ENCODE peak calls at places on chromosomes 1 and 21, in seven cellular contexts. One of them, this sample, is unnamed.

GRCh38 chr1:166915941-166916340 is 39.9 kb upstream of the TADA1 start:
- DNase-seq in neuronal stem cell: no peak
- DNase-seq in HepG2: no peak
- DNase-seq in OCI-LY7: no peak
- DNase-seq in mammary epithelial cell: peak; percentile 19
- DNase-seq in DND-41: no peak
- DNase-seq in H9: peak; percentile 42
- DNase-seq in this sample: no peak

GRCh38 chr1:87335175-87335992 is 6.7 kb downstream of the LMO4 start:
- DNase-seq in OCI-LY7: peak; percentile 77
- DNase-seq in neuronal stem cell: no peak
- DNase-seq in mammary epithelial cell: peak; percentile 42
- DNase-seq in H9: peak; percentile 52
- DNase-seq in HepG2: peak; percentile 9
- DNase-seq in DND-41: no peak
- DNase-seq in this sample: peak; percentile 38

GRCh38 chr1:81876901-81877750 is 76.4 kb downstream of the ADGRL2 start:
- DNase-seq in mammary epithelial cell: peak; percentile 64
- DNase-seq in HepG2: no peak
- DNase-seq in H9: no peak
- DNase-seq in DND-41: no peak
- DNase-seq in OCI-LY7: no peak
- DNase-seq in neuronal stem cell: no peak
- DNase-seq in this sample: no peak

GRCh38 chr1:210262167-210262896 is 29.7 kb downstream of the SERTAD4 start:
- DNase-seq in mammary epithelial cell: peak; percentile 72
- DNase-seq in OCI-LY7: no peak
- DNase-seq in HepG2: peak; percentile 32
- DNase-seq in H9: no peak
- DNase-seq in DND-41: no peak
- DNase-seq in neuronal stem cell: no peak
- DNase-seq in this sample: no peak

GRCh38 chr1:18351735-18352134 is 129.0 kb upstream of the KLHDC7A start:
- DNase-seq in H9: peak; percentile 48
- DNase-seq in OCI-LY7: no peak
- DNase-seq in DND-41: no peak
- DNase-seq in neuronal stem cell: no peak
- DNase-seq in mammary epithelial cell: no peak
- DNase-seq in HepG2: no peak
- DNase-seq in this sample: no peak

GRCh38 chr1:99441234-99442095 is 177.2 kb downstream of the PLPPR4 start:
- DNase-seq in DND-41: peak; percentile 73
- DNase-seq in mammary epithelial cell: peak; percentile 34
- DNase-seq in H9: no peak
- DNase-seq in neuronal stem cell: no peak
- DNase-seq in HepG2: no peak
- DNase-seq in OCI-LY7: no peak
- DNase-seq in this sample: no peak

GRCh38 chr1:6732942-6733341 is 31.3 kb upstream of the DNAJC11 start:
- DNase-seq in neuronal stem cell: no peak
- DNase-seq in mammary epithelial cell: no peak
- DNase-seq in DND-41: no peak
- DNase-seq in H9: no peak
- DNase-seq in HepG2: no peak
- DNase-seq in OCI-LY7: no peak
- DNase-seq in this sample: no peak

GRCh38 chr1:75130312-75130677 is 3.9 kb upstream of the LHX8 start:
- DNase-seq in DND-41: no peak
- DNase-seq in neuronal stem cell: peak; percentile 40
- DNase-seq in H9: peak; percentile 50
- DNase-seq in mammary epithelial cell: no peak
- DNase-seq in OCI-LY7: no peak
- DNase-seq in HepG2: no peak
- DNase-seq in this sample: no peak

GRCh38 chr1:234851450-234852438 is 241.8 kb upstream of the IRF2BP2 start:
- DNase-seq in H9: no peak
- DNase-seq in HepG2: no peak
- DNase-seq in OCI-LY7: peak; percentile 71
- DNase-seq in mammary epithelial cell: no peak
- DNase-seq in DND-41: no peak
- DNase-seq in neuronal stem cell: no peak
- DNase-seq in this sample: no peak

GRCh38 chr1:218851601-218852000 is 322.1 kb upstream of the LYPLAL1 start:
- DNase-seq in mammary epithelial cell: no peak
- DNase-seq in OCI-LY7: no peak
- DNase-seq in HepG2: no peak
- DNase-seq in DND-41: no peak
- DNase-seq in H9: no peak
- DNase-seq in neuronal stem cell: no peak
- DNase-seq in this sample: no peak

GRCh38 chr1:118225471-118225870 is 40.4 kb upstream of the SPAG17 start:
- DNase-seq in OCI-LY7: no peak
- DNase-seq in DND-41: no peak
- DNase-seq in neuronal stem cell: no peak
- DNase-seq in H9: no peak
- DNase-seq in HepG2: no peak
- DNase-seq in mammary epithelial cell: no peak
- DNase-seq in this sample: no peak

GRCh38 chr1:6096243-6097116 is 50.8 kb downstream of the KCNAB2 start:
- DNase-seq in DND-41: no peak
- DNase-seq in H9: no peak
- DNase-seq in neuronal stem cell: no peak
- DNase-seq in OCI-LY7: no peak
- DNase-seq in mammary epithelial cell: no peak
- DNase-seq in HepG2: no peak
- DNase-seq in this sample: no peak

GRCh38 chr1:1244192-1244811 is 2.2 kb downstream of the C1QTNF12 start:
- DNase-seq in mammary epithelial cell: no peak
- DNase-seq in OCI-LY7: no peak
- DNase-seq in DND-41: no peak
- DNase-seq in H9: no peak
- DNase-seq in HepG2: no peak
- DNase-seq in neuronal stem cell: no peak
- DNase-seq in this sample: no peak

GRCh38 chr1:45479039-45479748 is 11.8 kb downstream of the TESK2 start:
- DNase-seq in OCI-LY7: no peak
- DNase-seq in mammary epithelial cell: no peak
- DNase-seq in DND-41: no peak
- DNase-seq in H9: no peak
- DNase-seq in neuronal stem cell: no peak
- DNase-seq in HepG2: no peak
- DNase-seq in this sample: no peak

GRCh38 chr1:153728305-153729066 is 636 bp downstream of the INTS3 start:
- DNase-seq in H9: peak; percentile 69
- DNase-seq in DND-41: peak; percentile 54
- DNase-seq in OCI-LY7: peak; percentile 53
- DNase-seq in neuronal stem cell: no peak
- DNase-seq in mammary epithelial cell: peak; percentile 9
- DNase-seq in HepG2: peak; percentile 49
- DNase-seq in this sample: peak; percentile 17

GRCh38 chr1:214707306-214708087 is 104.5 kb downstream of the CENPF start:
- DNase-seq in HepG2: no peak
- DNase-seq in neuronal stem cell: no peak
- DNase-seq in OCI-LY7: no peak
- DNase-seq in mammary epithelial cell: no peak
- DNase-seq in H9: no peak
- DNase-seq in DND-41: no peak
- DNase-seq in this sample: no peak

GRCh38 chr1:94408104-94408503 is 10.1 kb upstream of the ABCD3 start:
- DNase-seq in mammary epithelial cell: no peak
- DNase-seq in OCI-LY7: no peak
- DNase-seq in H9: no peak
- DNase-seq in HepG2: no peak
- DNase-seq in DND-41: no peak
- DNase-seq in neuronal stem cell: no peak
- DNase-seq in this sample: no peak

GRCh38 chr1:64514197-64514765 is 44.4 kb downstream of the CACHD1 start:
- DNase-seq in HepG2: no peak
- DNase-seq in H9: no peak
- DNase-seq in OCI-LY7: no peak
- DNase-seq in mammary epithelial cell: peak; percentile 4
- DNase-seq in DND-41: no peak
- DNase-seq in neuronal stem cell: no peak
- DNase-seq in this sample: no peak

GRCh38 chr1:2611034-2611501 is 21.7 kb downstream of the MMEL1 start:
- DNase-seq in OCI-LY7: peak; percentile 31
- DNase-seq in H9: peak; percentile 92
- DNase-seq in HepG2: no peak
- DNase-seq in mammary epithelial cell: no peak
- DNase-seq in DND-41: no peak
- DNase-seq in neuronal stem cell: peak; percentile 53
- DNase-seq in this sample: peak; percentile 48

GRCh38 chr1:169160845-169161511 is 54.5 kb downstream of the ATP1B1 start:
- DNase-seq in OCI-LY7: no peak
- DNase-seq in H9: no peak
- DNase-seq in mammary epithelial cell: peak; percentile 6
- DNase-seq in DND-41: no peak
- DNase-seq in neuronal stem cell: no peak
- DNase-seq in HepG2: peak; percentile 34
- DNase-seq in this sample: no peak

GRCh38 chr1:169161512-169162194 is 55.2 kb downstream of the ATP1B1 start:
- DNase-seq in mammary epithelial cell: no peak
- DNase-seq in neuronal stem cell: no peak
- DNase-seq in H9: no peak
- DNase-seq in DND-41: no peak
- DNase-seq in OCI-LY7: no peak
- DNase-seq in HepG2: peak; percentile 27
- DNase-seq in this sample: no peak

GRCh38 chr1:169163059-169163458 is 56.6 kb downstream of the ATP1B1 start:
- DNase-seq in OCI-LY7: no peak
- DNase-seq in HepG2: no peak
- DNase-seq in H9: no peak
- DNase-seq in DND-41: no peak
- DNase-seq in neuronal stem cell: no peak
- DNase-seq in mammary epithelial cell: peak; percentile 31
- DNase-seq in this sample: no peak
- H3K4me2 ChIP-seq in OCI-LY7: no peak overlapping the region
- H3K4me2 ChIP-seq in HepG2: no peak overlapping the region
- H3K4me2 ChIP-seq in H9: no peak overlapping the region
- H3K4me2 ChIP-seq in DND-41: no peak overlapping the region
- H3K4me2 ChIP-seq in neuronal stem cell: no peak overlapping the region
- H3K4me2 ChIP-seq in mammary epithelial cell: peak overlapping the region; percentile 15
- H3K4me2 ChIP-seq in this sample: no peak overlapping the region

GRCh38 chr1:56424744-56425493 is 154.4 kb downstream of the PLPP3 start:
- DNase-seq in H9: no peak
- DNase-seq in DND-41: no peak
- DNase-seq in mammary epithelial cell: peak; percentile 37
- DNase-seq in HepG2: peak; percentile 76
- DNase-seq in neuronal stem cell: no peak
- DNase-seq in OCI-LY7: peak; percentile 66
- DNase-seq in this sample: peak; percentile 42
- H3K4me2 ChIP-seq in H9: no peak overlapping the region
- H3K4me2 ChIP-seq in DND-41: no peak overlapping the region
- H3K4me2 ChIP-seq in mammary epithelial cell: no peak overlapping the region
- H3K4me2 ChIP-seq in HepG2: no peak overlapping the region
- H3K4me2 ChIP-seq in neuronal stem cell: no peak overlapping the region
- H3K4me2 ChIP-seq in OCI-LY7: peak overlapping the region; percentile 47
- H3K4me2 ChIP-seq in this sample: no peak overlapping the region

GRCh38 chr1:180854001-180854400 is 58.7 kb upstream of the KIAA1614 start:
- DNase-seq in mammary epithelial cell: no peak
- DNase-seq in HepG2: no peak
- DNase-seq in neuronal stem cell: no peak
- DNase-seq in DND-41: no peak
- DNase-seq in OCI-LY7: no peak
- DNase-seq in H9: no peak
- DNase-seq in this sample: no peak
- H3K4me2 ChIP-seq in mammary epithelial cell: peak overlapping the region; percentile 56
- H3K4me2 ChIP-seq in HepG2: no peak overlapping the region
- H3K4me2 ChIP-seq in neuronal stem cell: no peak overlapping the region
- H3K4me2 ChIP-seq in DND-41: no peak overlapping the region
- H3K4me2 ChIP-seq in OCI-LY7: no peak overlapping the region
- H3K4me2 ChIP-seq in H9: no peak overlapping the region
- H3K4me2 ChIP-seq in this sample: no peak overlapping the region

DNA sequence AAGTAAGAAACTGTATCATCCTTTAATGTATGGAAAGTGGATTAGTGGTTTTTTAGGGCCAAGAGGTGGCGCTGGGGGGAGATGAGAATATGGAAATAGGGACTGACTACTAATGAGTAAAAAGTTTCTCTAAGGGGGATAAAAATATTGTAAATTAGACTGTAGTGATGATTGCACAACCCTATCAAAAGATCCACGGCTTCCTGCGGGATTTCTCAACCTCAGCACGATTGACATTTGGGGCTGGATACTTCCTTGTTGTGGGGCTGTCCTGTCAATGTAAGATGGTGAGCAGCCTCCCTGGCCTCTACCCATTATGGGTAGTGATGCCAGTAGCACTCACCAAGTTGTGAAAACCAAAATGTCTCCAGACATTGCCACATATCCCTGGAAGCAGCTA is 36.0 kb upstream of the PRDM2 start:
- DNase-seq in neuronal stem cell: no peak
- DNase-seq in H9: no peak
- DNase-seq in OCI-LY7: no peak
- DNase-seq in HepG2: no peak
- DNase-seq in DND-41: no peak
- DNase-seq in mammary epithelial cell: no peak
- DNase-seq in this sample: no peak
- H3K4me2 ChIP-seq in neuronal stem cell: no peak overlapping the region
- H3K4me2 ChIP-seq in H9: no peak overlapping the region
- H3K4me2 ChIP-seq in OCI-LY7: no peak overlapping the region
- H3K4me2 ChIP-seq in HepG2: no peak overlapping the region
- H3K4me2 ChIP-seq in DND-41: no peak overlapping the region
- H3K4me2 ChIP-seq in mammary epithelial cell: peak overlapping the region; percentile 37
- H3K4me2 ChIP-seq in this sample: no peak overlapping the region

DNA sequence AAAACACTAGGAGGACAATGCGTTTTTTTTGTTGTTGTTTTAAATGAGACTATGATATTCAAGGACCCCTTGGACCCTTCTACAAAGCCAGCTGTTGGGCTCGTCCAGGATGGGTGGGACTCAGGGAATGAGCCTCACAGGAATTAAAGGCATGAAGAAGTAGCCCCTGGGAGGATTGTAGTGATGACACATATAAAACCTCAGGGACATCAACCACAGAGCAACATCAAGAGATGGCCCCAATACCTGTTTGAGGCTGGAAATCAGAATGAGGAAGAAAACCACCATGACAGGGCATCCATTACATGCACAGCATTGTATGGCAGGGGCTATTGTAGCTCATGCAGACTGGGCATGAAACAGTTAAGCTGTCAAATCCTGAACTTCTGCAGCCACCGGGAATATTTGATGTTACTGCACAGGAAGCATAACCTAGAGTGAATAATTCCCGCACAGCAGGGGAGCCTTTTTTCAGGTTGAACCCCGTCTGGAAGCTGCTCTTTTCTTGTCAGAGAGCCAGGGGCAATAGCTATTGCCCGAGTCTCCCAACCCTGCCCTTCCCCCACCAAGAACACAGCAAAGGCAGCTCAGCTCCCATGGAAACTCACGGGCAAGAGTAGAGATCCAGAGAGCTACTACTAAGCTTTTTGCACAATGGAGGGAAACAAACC is 140.2 kb upstream of the FGGY start:
- DNase-seq in OCI-LY7: no peak
- DNase-seq in mammary epithelial cell: no peak
- DNase-seq in DND-41: no peak
- DNase-seq in neuronal stem cell: peak; percentile 17
- DNase-seq in H9: no peak
- DNase-seq in HepG2: no peak
- DNase-seq in this sample: peak; percentile 35
- H3K4me2 ChIP-seq in OCI-LY7: no peak overlapping the region
- H3K4me2 ChIP-seq in mammary epithelial cell: no peak overlapping the region
- H3K4me2 ChIP-seq in DND-41: no peak overlapping the region
- H3K4me2 ChIP-seq in neuronal stem cell: no peak overlapping the region
- H3K4me2 ChIP-seq in H9: no peak overlapping the region
- H3K4me2 ChIP-seq in HepG2: no peak overlapping the region
- H3K4me2 ChIP-seq in this sample: peak overlapping the region; percentile 56

GRCh38 chr21:31872072-31872451 is 758 bp upstream of the HUNK start:
- DNase-seq in HepG2: no peak
- DNase-seq in neuronal stem cell: no peak
- DNase-seq in H9: no peak
- DNase-seq in DND-41: no peak
- DNase-seq in OCI-LY7: no peak
- DNase-seq in mammary epithelial cell: no peak
- DNase-seq in this sample: no peak
- H3K4me2 ChIP-seq in HepG2: peak overlapping the region; percentile 85
- H3K4me2 ChIP-seq in neuronal stem cell: peak overlapping the region; percentile 87
- H3K4me2 ChIP-seq in H9: peak overlapping the region; percentile 91
- H3K4me2 ChIP-seq in DND-41: no peak overlapping the region
- H3K4me2 ChIP-seq in OCI-LY7: peak overlapping the region; percentile 77
- H3K4me2 ChIP-seq in mammary epithelial cell: peak overlapping the region; percentile 73
- H3K4me2 ChIP-seq in this sample: no peak overlapping the region